ENCODE peak calls at places on chromosomes 2 and 18, in seven cellular contexts. P is stimulated activated CD4-positive, alpha-beta T cell treated with anti-CD3 and anti-CD28 coated beads, Interleukin-12 subunit alpha, Interleukin-12 subunit beta, amount 100 ng/mL, for 4 hours; Q is Caki2; U is AG09319; O is NCI-H748 treated with DMSO at 0.1 percent for 48 hours; W is tibial artery; A is H54. M is an unnamed sample.
A peak's percentile ranks its signal among the peaks of the same experiment; 100 is the strongest.

GRCh38 chr2:239189711-239190131 is 211.1 kb downstream of the HDAC4 start:
- DNase-seq in O (no peak), A (no peak), Q (no peak), P (no peak), U (no peak), W (peak; percentile 10), M (no peak)

GRCh38 chr2:176079851-176080539 is 3.8 kb downstream of the EVX2 start:
- DNase-seq in A (peak; percentile 90), P (no peak), Q (no peak), U (no peak), O (peak; percentile 85), W (no peak), M (peak; percentile 19)

GRCh38 chr18:33560686-33561370 is 17.2 kb upstream of the ASXL3 start:
- DNase-seq in O (peak; percentile 65), P (no peak), Q (peak; percentile 19), W (no peak), A (no peak), U (no peak), M (no peak)

GRCh38 chr2:62196278-62196901 is 475 bp downstream of the B3GNT2 start:
- DNase-seq in U (no peak), O (no peak), W (peak; percentile 36), Q (peak; percentile 68), P (peak; percentile 57), A (peak; percentile 53), M (no peak)

GRCh38 chr2:134218928-134219707 is 34.8 kb upstream of the MGAT5 start:
- DNase-seq in P (no peak), W (peak; percentile 32), Q (peak; percentile 38), A (no peak), U (no peak), O (no peak), M (no peak)

GRCh38 chr2:231117148-231117547 is 7.7 kb downstream of the HTR2B start:
- DNase-seq in W (no peak), O (no peak), P (no peak), A (no peak), U (no peak), Q (no peak), M (no peak)

GRCh38 chr2:160647967-160648685 is 154.5 kb upstream of the RBMS1 start:
- DNase-seq in U (no peak), A (no peak), W (no peak), O (no peak), Q (no peak), P (no peak), M (no peak)

GRCh38 chr2:138777996-138778395 is 2.2 kb downstream of the NXPH2 start:
- DNase-seq in W (no peak), Q (peak; percentile 41), A (peak; percentile 8), O (no peak), P (no peak), U (no peak), M (no peak)

GRCh38 chr2:231124833-231125232 is at the start of gene HTR2B:
- DNase-seq in W (no peak), O (no peak), A (no peak), U (no peak), P (no peak), Q (no peak), M (no peak)

GRCh38 chr2:220334210-220334609 is 706.8 kb downstream of the SLC4A3 start:
- DNase-seq in Q (no peak), O (no peak), W (no peak), P (no peak), U (no peak), A (no peak), M (no peak)

GRCh38 chr2:53939656-53940055 is 31.1 kb downstream of the PSME4 start:
- DNase-seq in Q (no peak), W (no peak), A (no peak), O (no peak), U (peak; percentile 5), P (no peak), M (no peak)

GRCh38 chr2:55051026-55051866 is 995 bp upstream of the RTN4 start:
- DNase-seq in P (peak; percentile 11), U (peak; percentile 95), A (peak; percentile 56), O (no peak), W (peak; percentile 84), Q (peak; percentile 93), M (peak; percentile 96)

GRCh38 chr18:63262369-63263335 is 56.9 kb downstream of the BCL2 start:
- DNase-seq in W (peak; percentile 55), Q (no peak), P (no peak), O (no peak), U (no peak), A (no peak), M (no peak)

GRCh38 chr2:127984551-127984950 is 43.3 kb downstream of the SAP130 start:
- DNase-seq in Q (no peak), A (no peak), W (no peak), O (no peak), P (no peak), U (no peak), M (no peak)

GRCh38 chr2:232999354-232999753 is 13.7 kb downstream of the NGEF start:
- DNase-seq in W (no peak), U (no peak), Q (no peak), O (no peak), P (no peak), A (no peak), M (no peak)

GRCh38 chr2:9050122-9050809 is 46.8 kb upstream of the MBOAT2 start:
- DNase-seq in O (no peak), P (no peak), Q (no peak), A (no peak), U (no peak), W (no peak), M (no peak)

GRCh38 chr2:217975626-217976025 is 27.2 kb downstream of the TNS1 start:
- DNase-seq in Q (no peak), P (no peak), U (no peak), O (no peak), W (peak; percentile 13), A (no peak), M (no peak)

GRCh38 chr2:128469203-128469602 is 150.5 kb upstream of the HS6ST1 start:
- DNase-seq in A (no peak), P (no peak), Q (peak; percentile 5), W (no peak), O (no peak), U (no peak), M (no peak)

GRCh38 chr2:234628953-234629352 is 132.1 kb upstream of the ARL4C start:
- DNase-seq in W (no peak), Q (no peak), O (no peak), A (no peak), P (no peak), U (no peak), M (no peak)

GRCh38 chr2:230666885-230667712 is 45.5 kb upstream of the CAB39 start:
- DNase-seq in P (no peak), O (no peak), A (no peak), Q (no peak), W (no peak), U (no peak), M (no peak)

GRCh38 chr2:71783215-71783614 is 329.9 kb downstream of the DYSF start:
- DNase-seq in W (no peak), O (no peak), U (no peak), Q (peak; percentile 56), P (no peak), A (no peak), M (no peak)

M was measured in amniotic stem cell.